ENCODE peak calls at places on chromosomes 3 and 15, in six cellular contexts. Q is HFFc6; K is mesothelial cell of epicardium; U is glutamatergic neuron; A is CD4-positive, alpha-beta T cell; P is right lobe of liver. T is an unnamed sample.

GRCh38 chr3:149581681-149582349 is 76.0 kb downstream of the WWTR1 start:
- DNase-seq in Q (peak; percentile 93), K (no peak), U (peak; percentile 17), A (no peak), P (no peak), T (no peak)

GRCh38 chr15:75729304-75730069 is 16.8 kb upstream of the CSPG4 start:
- DNase-seq in Q (no peak), K (no peak), U (no peak), A (no peak), P (peak; percentile 10), T (no peak)

GRCh38 chr3:50503504-50503903 is at the start of gene CACNA2D2:
- DNase-seq in Q (no peak), K (peak; percentile 79), U (peak; percentile 71), A (peak; percentile 40), P (peak; percentile 57), T (peak; percentile 82)

GRCh38 chr3:27632431-27633223 is 89.5 kb downstream of the EOMES start:
- DNase-seq in Q (peak; percentile 57), K (no peak), U (peak; percentile 63), A (peak; percentile 13), P (peak; percentile 67), T (no peak)

GRCh38 chr3:38992117-38992779 is 59.5 kb downstream of the SCN11A start:
- DNase-seq in Q (peak; percentile 83), K (no peak), U (no peak), A (no peak), P (no peak), T (no peak)

GRCh38 chr3:45688194-45688881 is 858 bp upstream of the SACM1L start:
- DNase-seq in Q (no peak), K (peak; percentile 62), U (peak; percentile 62), A (no peak), P (no peak), T (no peak)

GRCh38 chr3:79661866-79662265 is 105.9 kb downstream of the ROBO1 start:
- DNase-seq in Q (no peak), K (no peak), U (no peak), A (no peak), P (no peak), T (no peak)

GRCh38 chr3:31670722-31671121 is 138.0 kb downstream of the STT3B start:
- DNase-seq in Q (no peak), K (no peak), U (no peak), A (no peak), P (no peak), T (no peak)

GRCh38 chr15:58501636-58502178 is 69.9 kb downstream of the LIPC start:
- DNase-seq in Q (no peak), K (no peak), U (no peak), A (no peak), P (no peak), T (no peak)

GRCh38 chr3:197495059-197495455 is 60.7 kb downstream of the BDH1 start:
- DNase-seq in Q (no peak), K (no peak), U (no peak), A (no peak), P (no peak), T (no peak)

GRCh38 chr3:23819599-23820360 is 14.0 kb downstream of the UBE2E1 start:
- DNase-seq in Q (no peak), K (no peak), U (no peak), A (no peak), P (no peak), T (no peak)

GRCh38 chr3:160754371-160754854 is 1.6 kb upstream of the PPM1L start:
- DNase-seq in Q (peak; percentile 52), K (peak; percentile 55), U (peak; percentile 63), A (peak; percentile 2), P (peak; percentile 43), T (peak; percentile 71)

GRCh38 chr15:32119286-32119685 is 89.0 kb downstream of the CHRNA7 start:
- DNase-seq in Q (no peak), K (no peak), U (no peak), A (no peak), P (no peak), T (no peak)

GRCh38 chr3:16056210-16056607 is 118.3 kb upstream of the GALNT15 start:
- DNase-seq in Q (no peak), K (no peak), U (no peak), A (no peak), P (no peak), T (no peak)

GRCh38 chr15:32861741-32862140 is 143.9 kb downstream of the GREM1 start:
- DNase-seq in Q (peak; percentile 57), K (no peak), U (peak; percentile 72), A (no peak), P (peak; percentile 29), T (no peak)

GRCh38 chr15:62779041-62779810 is 263.3 kb upstream of the TPM1 start:
- DNase-seq in Q (peak; percentile 68), K (no peak), U (no peak), A (no peak), P (no peak), T (no peak)

GRCh38 chr3:11764931-11765363 is 81.7 kb downstream of the TAMM41 start:
- DNase-seq in Q (peak; percentile 73), K (no peak), U (no peak), A (no peak), P (no peak), T (no peak)

GRCh38 chr3:138624518-138624917 is 15.9 kb downstream of the FAIM start:
- DNase-seq in Q (no peak), K (no peak), U (no peak), A (no peak), P (no peak), T (no peak)

GRCh38 chr3:155019576-155019975 is 60.5 kb upstream of the MME start:
- DNase-seq in Q (peak; percentile 69), K (no peak), U (no peak), A (no peak), P (no peak), T (no peak)

GRCh38 chr3:102141096-102141912 is 292.0 kb downstream of the NFKBIZ start:
- DNase-seq in Q (peak; percentile 20), K (no peak), U (no peak), A (no peak), P (no peak), T (no peak)

GRCh38 chr3:10463191-10464067 is 42.0 kb downstream of the ATP2B2 start:
- DNase-seq in Q (no peak), K (no peak), U (peak; percentile 48), A (no peak), P (no peak), T (no peak)

GRCh38 chr15:83734487-83734886 is 80.6 kb downstream of the ADAMTSL3 start:
- DNase-seq in Q (no peak), K (no peak), U (no peak), A (no peak), P (no peak), T (no peak)

GRCh38 chr3:48000212-48000611 is 16.0 kb downstream of the MAP4 start:
- DNase-seq in Q (no peak), K (no peak), U (no peak), A (no peak), P (no peak), T (no peak)

GRCh38 chr3:151404316-151404715 is 19.8 kb upstream of the P2RY12 start:
- DNase-seq in Q (peak; percentile 47), K (no peak), U (no peak), A (no peak), P (no peak), T (no peak)

GRCh38 chr3:53051929-53052328 is 6.1 kb upstream of the SFMBT1 start:
- DNase-seq in Q (no peak), K (no peak), U (no peak), A (no peak), P (no peak), T (no peak)

GRCh38 chr15:30921781-30922371 is 18.2 kb downstream of the FAN1 start:
- DNase-seq in Q (no peak), K (no peak), U (no peak), A (no peak), P (peak; percentile 46), T (no peak)

GRCh38 chr15:29656636-29657475 is 165.4 kb downstream of the TJP1 start:
- DNase-seq in Q (no peak), K (peak; percentile 77), U (peak; percentile 75), A (no peak), P (peak; percentile 35), T (no peak)
- TF ChIP-seq CTCF in Q (no peak), K (no peak), U (no peak), A (no peak), P (no peak), T (peak; percentile 64)

DNA sequence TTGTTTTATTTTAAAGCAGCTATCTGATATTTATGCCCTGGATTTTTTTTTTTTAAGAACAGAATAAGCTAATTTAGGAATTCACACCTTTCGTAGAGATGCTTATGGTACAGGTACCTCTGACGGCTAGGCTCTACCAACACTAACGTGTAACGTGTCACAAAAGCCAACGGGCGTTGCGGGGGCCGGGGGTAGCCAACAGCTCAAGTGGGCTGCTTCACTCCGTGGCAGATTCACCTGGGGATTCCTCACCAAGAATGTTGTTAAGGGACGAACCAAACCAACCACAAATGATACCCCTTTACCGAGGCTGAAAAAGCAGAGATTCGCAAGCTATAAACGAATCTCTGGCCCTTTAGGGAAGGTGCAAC is 1.0 kb downstream of the TMCC1 start:
- DNase-seq in Q (no peak), K (peak; percentile 39), U (peak; percentile 24), A (no peak), P (peak; percentile 36), T (no peak)
- TF ChIP-seq CTCF in Q (no peak), K (no peak), U (no peak), A (no peak), P (no peak), T (no peak)

GRCh38 chr3:153835540-153835939 is 285.6 kb upstream of the ARHGEF26 start:
- DNase-seq in Q (no peak), K (no peak), U (no peak), A (no peak), P (no peak), T (no peak)
- TF ChIP-seq CTCF in Q (no peak), K (no peak), U (no peak), A (no peak), P (no peak), T (peak; percentile 14)

DNA sequence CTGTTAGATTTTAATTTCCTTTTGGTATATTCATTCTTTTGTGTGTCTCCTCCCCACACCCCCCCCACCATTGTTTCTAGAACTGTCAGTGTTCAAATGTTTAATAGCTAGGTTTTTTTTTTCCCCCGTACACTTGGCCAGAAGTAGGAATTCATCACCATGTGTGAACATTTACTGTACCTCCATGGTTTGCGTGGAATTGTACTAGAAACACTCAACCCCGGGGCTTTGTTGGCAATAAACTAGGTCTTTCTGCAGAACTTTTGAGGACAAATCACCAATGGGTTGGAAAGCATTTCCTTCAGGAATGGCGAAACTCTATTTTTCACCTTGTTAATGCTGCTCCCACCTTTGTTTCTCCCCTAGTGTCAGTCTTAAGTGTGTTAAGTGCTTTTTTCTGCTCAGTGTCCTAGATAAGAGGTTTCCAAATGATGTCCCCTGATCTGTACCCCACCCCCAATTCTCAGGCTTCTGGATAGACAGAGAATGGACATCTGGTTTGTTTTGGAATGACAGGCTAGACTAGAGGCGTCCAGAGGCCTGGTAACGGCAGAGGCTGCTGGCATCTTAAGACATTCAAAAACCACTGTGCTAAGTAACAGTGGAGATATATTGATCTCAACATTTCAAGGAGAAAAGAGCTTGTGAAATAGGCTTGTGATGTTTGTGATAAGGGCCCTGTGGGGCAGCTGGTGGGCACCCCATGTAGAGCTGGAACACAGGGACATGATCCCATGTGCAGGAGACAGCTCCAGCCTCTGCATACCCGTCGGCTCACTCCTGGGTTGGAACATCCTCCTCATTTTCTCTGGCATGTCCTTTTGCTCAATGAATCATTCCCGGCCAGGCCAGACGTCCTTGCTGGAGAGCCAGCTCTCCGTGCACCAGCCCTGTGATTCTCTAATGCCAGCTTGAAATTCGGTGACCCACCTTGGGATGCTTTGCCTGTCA is 77.0 kb downstream of the SMAD3 start:
- DNase-seq in Q (peak; percentile 67), K (no peak), U (no peak), A (no peak), P (no peak), T (no peak)
- TF ChIP-seq CTCF in Q (no peak), K (no peak), U (no peak), A (no peak), P (no peak), T (no peak)

T was measured in type B pancreatic cell.